ENCODE peak calls at places on chromosomes 3 and 15, in seven cellular contexts. One of them, this sample, is unnamed.

GRCh38 chr3:49476563-49476962 is 6.5 kb downstream of the DAG1 start:
- DNase-seq in colonic mucosa: no peak
- DNase-seq in breast epithelium: no peak
- DNase-seq in psoas muscle: no peak
- DNase-seq in AG04450: no peak
- DNase-seq in right atrium auricular region: no peak
- DNase-seq in CD8-positive, alpha-beta memory T cell: no peak
- DNase-seq in this sample: no peak

GRCh38 chr3:20990896-20991295 is 760.1 kb downstream of the ZNF385D start:
- DNase-seq in colonic mucosa: no peak
- DNase-seq in breast epithelium: no peak
- DNase-seq in psoas muscle: no peak
- DNase-seq in AG04450: no peak
- DNase-seq in right atrium auricular region: no peak
- DNase-seq in CD8-positive, alpha-beta memory T cell: no peak
- DNase-seq in this sample: no peak

GRCh38 chr15:65954289-65954741 is 85.0 kb downstream of the RAB11A start:
- DNase-seq in colonic mucosa: no peak
- DNase-seq in breast epithelium: no peak
- DNase-seq in psoas muscle: no peak
- DNase-seq in AG04450: no peak
- DNase-seq in right atrium auricular region: no peak
- DNase-seq in CD8-positive, alpha-beta memory T cell: no peak
- DNase-seq in this sample: no peak

GRCh38 chr3:56753206-56753605 is 48.5 kb downstream of the ARHGEF3 start:
- DNase-seq in colonic mucosa: no peak
- DNase-seq in breast epithelium: no peak
- DNase-seq in psoas muscle: no peak
- DNase-seq in AG04450: no peak
- DNase-seq in right atrium auricular region: no peak
- DNase-seq in CD8-positive, alpha-beta memory T cell: peak
- DNase-seq in this sample: no peak

GRCh38 chr3:48716508-48716981 is 476 bp downstream of the IP6K2 start:
- DNase-seq in colonic mucosa: no peak
- DNase-seq in breast epithelium: no peak
- DNase-seq in psoas muscle: no peak
- DNase-seq in AG04450: no peak
- DNase-seq in right atrium auricular region: no peak
- DNase-seq in CD8-positive, alpha-beta memory T cell: peak
- DNase-seq in this sample: no peak

GRCh38 chr3:160808838-160809237 is 52.8 kb downstream of the PPM1L start:
- DNase-seq in colonic mucosa: no peak
- DNase-seq in breast epithelium: no peak
- DNase-seq in psoas muscle: peak
- DNase-seq in AG04450: no peak
- DNase-seq in right atrium auricular region: no peak
- DNase-seq in CD8-positive, alpha-beta memory T cell: no peak
- DNase-seq in this sample: no peak

GRCh38 chr3:196712514-196713413 is 587 bp downstream of the PIGX start:
- DNase-seq in colonic mucosa: peak
- DNase-seq in breast epithelium: no peak
- DNase-seq in psoas muscle: peak
- DNase-seq in AG04450: peak
- DNase-seq in right atrium auricular region: no peak
- DNase-seq in CD8-positive, alpha-beta memory T cell: peak
- DNase-seq in this sample: peak

GRCh38 chr3:2236203-2236602 is 137.5 kb downstream of the CNTN4 start:
- DNase-seq in colonic mucosa: no peak
- DNase-seq in breast epithelium: no peak
- DNase-seq in psoas muscle: no peak
- DNase-seq in AG04450: no peak
- DNase-seq in right atrium auricular region: no peak
- DNase-seq in CD8-positive, alpha-beta memory T cell: no peak
- DNase-seq in this sample: no peak

GRCh38 chr15:75532413-75533250 is 46.5 kb downstream of the PTPN9 start:
- DNase-seq in colonic mucosa: peak
- DNase-seq in breast epithelium: no peak
- DNase-seq in psoas muscle: peak
- DNase-seq in AG04450: peak
- DNase-seq in right atrium auricular region: peak
- DNase-seq in CD8-positive, alpha-beta memory T cell: no peak
- DNase-seq in this sample: no peak

GRCh38 chr3:197031315-197032285 is 2.0 kb upstream of the MELTF start:
- DNase-seq in colonic mucosa: peak
- DNase-seq in breast epithelium: no peak
- DNase-seq in psoas muscle: peak
- DNase-seq in AG04450: peak
- DNase-seq in right atrium auricular region: peak
- DNase-seq in CD8-positive, alpha-beta memory T cell: no peak
- DNase-seq in this sample: no peak

GRCh38 chr3:158789592-158789991 is 12.3 kb upstream of the MFSD1 start:
- DNase-seq in colonic mucosa: no peak
- DNase-seq in breast epithelium: no peak
- DNase-seq in psoas muscle: no peak
- DNase-seq in AG04450: no peak
- DNase-seq in right atrium auricular region: no peak
- DNase-seq in CD8-positive, alpha-beta memory T cell: no peak
- DNase-seq in this sample: no peak

GRCh38 chr3:8371085-8371551 is 130.5 kb upstream of the LMCD1 start:
- DNase-seq in colonic mucosa: no peak
- DNase-seq in breast epithelium: no peak
- DNase-seq in psoas muscle: no peak
- DNase-seq in AG04450: no peak
- DNase-seq in right atrium auricular region: peak
- DNase-seq in CD8-positive, alpha-beta memory T cell: no peak
- DNase-seq in this sample: no peak

GRCh38 chr15:70486451-70487379 is 276.6 kb downstream of the UACA start:
- DNase-seq in colonic mucosa: no peak
- DNase-seq in breast epithelium: no peak
- DNase-seq in psoas muscle: peak
- DNase-seq in AG04450: peak
- DNase-seq in right atrium auricular region: no peak
- DNase-seq in CD8-positive, alpha-beta memory T cell: peak
- DNase-seq in this sample: peak

GRCh38 chr3:65641041-65641440 is 397.7 kb downstream of the MAGI1 start:
- DNase-seq in colonic mucosa: no peak
- DNase-seq in breast epithelium: no peak
- DNase-seq in psoas muscle: no peak
- DNase-seq in AG04450: no peak
- DNase-seq in right atrium auricular region: no peak
- DNase-seq in CD8-positive, alpha-beta memory T cell: no peak
- DNase-seq in this sample: no peak

GRCh38 chr15:90588427-90588826 is 58.7 kb downstream of the CRTC3 start:
- DNase-seq in colonic mucosa: no peak
- DNase-seq in breast epithelium: no peak
- DNase-seq in psoas muscle: no peak
- DNase-seq in AG04450: peak
- DNase-seq in right atrium auricular region: no peak
- DNase-seq in CD8-positive, alpha-beta memory T cell: no peak
- DNase-seq in this sample: no peak

GRCh38 chr15:77895742-77896141 is 181.8 kb downstream of the TBC1D2B start:
- DNase-seq in colonic mucosa: no peak
- DNase-seq in breast epithelium: no peak
- DNase-seq in psoas muscle: no peak
- DNase-seq in AG04450: no peak
- DNase-seq in right atrium auricular region: no peak
- DNase-seq in CD8-positive, alpha-beta memory T cell: peak
- DNase-seq in this sample: no peak
- H3K27ac ChIP-seq in colonic mucosa: no peak
- H3K27ac ChIP-seq in breast epithelium: no peak
- H3K27ac ChIP-seq in psoas muscle: no peak
- H3K27ac ChIP-seq in AG04450: no peak
- H3K27ac ChIP-seq in right atrium auricular region: no peak
- H3K27ac ChIP-seq in CD8-positive, alpha-beta memory T cell: no peak
- H3K27ac ChIP-seq in this sample: no peak

DNA sequence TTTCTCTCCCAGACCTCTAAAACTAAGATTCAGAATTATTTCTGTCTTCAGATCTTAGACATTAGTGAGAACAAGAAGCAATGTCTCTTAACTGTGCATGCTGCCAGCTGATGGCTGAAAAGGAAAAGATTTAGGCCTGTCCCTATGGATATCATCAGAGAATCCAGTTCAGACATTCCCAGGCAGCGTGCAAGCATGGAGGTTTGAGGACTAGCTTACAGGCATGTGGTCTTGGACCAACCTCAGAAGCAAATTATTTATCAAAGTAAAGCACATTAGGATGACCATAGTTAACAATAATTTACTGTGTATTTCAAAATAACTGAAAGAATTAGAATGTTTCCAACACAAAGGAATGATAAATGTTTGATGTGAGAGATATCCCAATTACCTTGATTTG is 109.1 kb upstream of the THBS1 start:
- DNase-seq in colonic mucosa: no peak
- DNase-seq in breast epithelium: no peak
- DNase-seq in psoas muscle: no peak
- DNase-seq in AG04450: no peak
- DNase-seq in right atrium auricular region: no peak
- DNase-seq in CD8-positive, alpha-beta memory T cell: no peak
- DNase-seq in this sample: no peak
- H3K27ac ChIP-seq in colonic mucosa: peak
- H3K27ac ChIP-seq in breast epithelium: no peak
- H3K27ac ChIP-seq in psoas muscle: peak
- H3K27ac ChIP-seq in AG04450: no peak
- H3K27ac ChIP-seq in right atrium auricular region: no peak
- H3K27ac ChIP-seq in CD8-positive, alpha-beta memory T cell: no peak
- H3K27ac ChIP-seq in this sample: no peak

GRCh38 chr3:152380048-152380447 is 111.3 kb downstream of the MBNL1 start:
- DNase-seq in colonic mucosa: no peak
- DNase-seq in breast epithelium: no peak
- DNase-seq in psoas muscle: no peak
- DNase-seq in AG04450: no peak
- DNase-seq in right atrium auricular region: no peak
- DNase-seq in CD8-positive, alpha-beta memory T cell: no peak
- DNase-seq in this sample: no peak
- H3K27ac ChIP-seq in colonic mucosa: no peak
- H3K27ac ChIP-seq in breast epithelium: peak
- H3K27ac ChIP-seq in psoas muscle: peak
- H3K27ac ChIP-seq in AG04450: no peak
- H3K27ac ChIP-seq in right atrium auricular region: peak
- H3K27ac ChIP-seq in CD8-positive, alpha-beta memory T cell: no peak
- H3K27ac ChIP-seq in this sample: peak

GRCh38 chr15:92523176-92523575 is 129.5 kb downstream of the ST8SIA2 start:
- DNase-seq in colonic mucosa: no peak
- DNase-seq in breast epithelium: no peak
- DNase-seq in psoas muscle: no peak
- DNase-seq in AG04450: no peak
- DNase-seq in right atrium auricular region: no peak
- DNase-seq in CD8-positive, alpha-beta memory T cell: no peak
- DNase-seq in this sample: no peak
- H3K27ac ChIP-seq in colonic mucosa: no peak
- H3K27ac ChIP-seq in breast epithelium: no peak
- H3K27ac ChIP-seq in psoas muscle: no peak
- H3K27ac ChIP-seq in AG04450: no peak
- H3K27ac ChIP-seq in right atrium auricular region: no peak
- H3K27ac ChIP-seq in CD8-positive, alpha-beta memory T cell: no peak
- H3K27ac ChIP-seq in this sample: no peak